ENCODE peak calls at places on chromosome 6, in nine cellular contexts. Y, T, R, A, B, M, S, F and C are unnamed samples.

GRCh38 chr6:32967151-32968091 is 973 bp upstream of the BRD2 start:
- DNase-seq in Y (no peak), T (peak), R (no peak), A (peak), B (no peak), M (peak), S (no peak), F (no peak), C (no peak)

GRCh38 chr6:96721227-96721626 is 116.0 kb downstream of the GPR63 start:
- DNase-seq in Y (no peak), T (no peak), R (no peak), A (no peak), B (no peak), M (no peak), S (no peak), F (no peak), C (no peak)

GRCh38 chr6:41040101-41040910 is 1.3 kb upstream of the UNC5CL start:
- DNase-seq in Y (no peak), T (no peak), R (no peak), A (peak), B (no peak), M (no peak), S (no peak), F (no peak), C (no peak)

GRCh38 chr6:24064106-24064505 is 61.9 kb upstream of the NRSN1 start:
- DNase-seq in Y (no peak), T (no peak), R (no peak), A (no peak), B (no peak), M (peak), S (no peak), F (no peak), C (peak)

GRCh38 chr6:157510329-157511188 is 129.6 kb downstream of the ZDHHC14 start:
- DNase-seq in Y (no peak), T (peak), R (peak), A (peak), B (no peak), M (no peak), S (no peak), F (no peak), C (no peak)

GRCh38 chr6:53142810-53143209 is 5.8 kb downstream of the GCM1 start:
- DNase-seq in Y (no peak), T (no peak), R (no peak), A (no peak), B (no peak), M (no peak), S (no peak), F (no peak), C (no peak)

GRCh38 chr6:148055410-148055809 is 287.2 kb upstream of the SASH1 start:
- DNase-seq in Y (no peak), T (no peak), R (no peak), A (no peak), B (no peak), M (no peak), S (no peak), F (no peak), C (no peak)

GRCh38 chr6:159977242-159978214 is 8.6 kb downstream of the IGF2R start:
- DNase-seq in Y (no peak), T (no peak), R (no peak), A (no peak), B (no peak), M (no peak), S (no peak), F (no peak), C (peak)

GRCh38 chr6:138230759-138231398 is 12.6 kb upstream of the PBOV1 start:
- DNase-seq in Y (no peak), T (no peak), R (no peak), A (no peak), B (no peak), M (no peak), S (no peak), F (no peak), C (no peak)

GRCh38 chr6:12614468-12614867 is 102.1 kb upstream of the PHACTR1 start:
- DNase-seq in Y (no peak), T (no peak), R (no peak), A (no peak), B (no peak), M (no peak), S (no peak), F (no peak), C (no peak)

GRCh38 chr6:35036059-35036827 is 104.9 kb downstream of the TCP11 start:
- DNase-seq in Y (no peak), T (no peak), R (no peak), A (no peak), B (no peak), M (no peak), S (no peak), F (no peak), C (no peak)

GRCh38 chr6:97656236-97656635 is 373.2 kb upstream of the MMS22L start:
- DNase-seq in Y (no peak), T (no peak), R (no peak), A (no peak), B (no peak), M (no peak), S (no peak), F (no peak), C (peak)

GRCh38 chr6:158863646-158864045 is 44.5 kb upstream of the EZR start:
- DNase-seq in Y (no peak), T (no peak), R (no peak), A (no peak), B (peak), M (no peak), S (no peak), F (no peak), C (no peak)

GRCh38 chr6:14871196-14871595 is 374.7 kb upstream of the JARID2 start:
- DNase-seq in Y (no peak), T (no peak), R (no peak), A (no peak), B (no peak), M (no peak), S (no peak), F (no peak), C (no peak)

GRCh38 chr6:85576479-85576878 is 17.2 kb downstream of the SNX14 start:
- DNase-seq in Y (no peak), T (no peak), R (no peak), A (no peak), B (no peak), M (no peak), S (no peak), F (no peak), C (peak)

GRCh38 chr6:22067127-22067526 is 229.7 kb downstream of the PRL start:
- DNase-seq in Y (no peak), T (no peak), R (no peak), A (no peak), B (no peak), M (no peak), S (no peak), F (no peak), C (peak)

GRCh38 chr6:16064687-16065086 is 64.2 kb upstream of the MYLIP start:
- DNase-seq in Y (no peak), T (no peak), R (no peak), A (no peak), B (no peak), M (no peak), S (no peak), F (no peak), C (no peak)

GRCh38 chr6:111724505-111724904 is 118.8 kb upstream of the TRAF3IP2 start:
- DNase-seq in Y (no peak), T (peak), R (no peak), A (no peak), B (no peak), M (no peak), S (peak), F (no peak), C (no peak)

GRCh38 chr6:3209114-3210023 is 18.1 kb downstream of the TUBB2B start:
- DNase-seq in Y (no peak), T (no peak), R (no peak), A (peak), B (no peak), M (peak), S (no peak), F (no peak), C (peak)

GRCh38 chr6:3211681-3212080 is 15.8 kb downstream of the TUBB2B start:
- DNase-seq in Y (no peak), T (no peak), R (no peak), A (no peak), B (no peak), M (no peak), S (no peak), F (no peak), C (peak)

GRCh38 chr6:819122-819521 is 126.2 kb upstream of the EXOC2 start:
- DNase-seq in Y (no peak), T (no peak), R (no peak), A (no peak), B (no peak), M (no peak), S (no peak), F (no peak), C (no peak)